ENCODE peak calls at places on chromosomes 12 and 14, in six cellular contexts. M is activated CD4-positive, CD25-positive, alpha-beta regulatory T cell; D is stimulated activated CD4-positive, alpha-beta T cell treated with anti-CD3 and anti-CD28 coated beads, TNF-alpha, amount 100 ng/mL, for 1 hour; Q is non-pigmented ciliary epithelial cell; O is NCI-H1436 treated with DMSO at 0.1 percent for 48 hours; T is NCI-H2029 treated with DMSO at 0.1 percent for 48 hours. G is an unnamed sample.

GRCh38 chr12:44930972-44931600 is 55.0 kb upstream of the NELL2 start:
- DNase-seq in M (no peak), D (no peak), Q (peak), O (peak), T (peak), G (peak)

GRCh38 chr14:49982522-49982951 is 89.7 kb downstream of the ARF6 start:
- DNase-seq in M (no peak), D (no peak), Q (no peak), O (no peak), T (no peak), G (no peak)

GRCh38 chr12:54051081-54051912 is 2.3 kb upstream of the HOXC4 start:
- DNase-seq in M (no peak), D (no peak), Q (no peak), O (no peak), T (no peak), G (no peak)

GRCh38 chr12:42588308-42588836 is 1.2 kb downstream of the PRICKLE1 start:
- DNase-seq in M (no peak), D (no peak), Q (no peak), O (no peak), T (no peak), G (no peak)

GRCh38 chr12:111339306-111339938 is 29.5 kb downstream of the PHETA1 start:
- DNase-seq in M (no peak), D (no peak), Q (no peak), O (no peak), T (no peak), G (no peak)

GRCh38 chr14:91171291-91171690 is 57.4 kb downstream of the DGLUCY start:
- DNase-seq in M (no peak), D (no peak), Q (no peak), O (no peak), T (no peak), G (no peak)

GRCh38 chr14:68934034-68934433 is 45.1 kb downstream of the ACTN1 start:
- DNase-seq in M (no peak), D (no peak), Q (no peak), O (no peak), T (no peak), G (no peak)

GRCh38 chr14:93702946-93703345 is 85.3 kb downstream of the PRIMA1 start:
- DNase-seq in M (no peak), D (no peak), Q (no peak), O (no peak), T (no peak), G (no peak)

GRCh38 chr12:64352181-64352580 is 38.4 kb downstream of the C12orf56 start:
- DNase-seq in M (no peak), D (no peak), Q (no peak), O (no peak), T (no peak), G (no peak)

GRCh38 chr12:24066865-24067264 is 117.4 kb upstream of the SOX5 start:
- DNase-seq in M (no peak), D (no peak), Q (peak), O (no peak), T (no peak), G (no peak)

GRCh38 chr14:21802441-21802840 is 128.8 kb upstream of the OR4E1 start:
- DNase-seq in M (no peak), D (no peak), Q (no peak), O (no peak), T (no peak), G (no peak)